ENCODE peak calls at places on chromosomes 12 and 14, in eight cellular contexts. E, T, I, M, R, Q, W and Y are unnamed samples. For H3K36me3, the result is how much of the 10 kb centered on the place peaks cover.

GRCh38 chr12:38144601-38145436 is 171.8 kb upstream of the ALG10B start:
- DNase-seq in E (no peak), T (no peak), I (no peak), M (no peak), R (no peak), Q (no peak), W (no peak), Y (no peak)

GRCh38 chr12:49345048-49345839 is 1.4 kb upstream of the DNAJC22 start:
- DNase-seq in E (no peak), T (no peak), I (no peak), M (no peak), R (no peak), Q (no peak), W (peak), Y (no peak)

GRCh38 chr12:118219772-118220171 is 83.8 kb downstream of the PEBP1 start:
- DNase-seq in E (no peak), T (no peak), I (no peak), M (no peak), R (no peak), Q (no peak), W (no peak), Y (no peak)

GRCh38 chr14:99779751-99780150 is 13.5 kb upstream of the EML1 start:
- DNase-seq in E (peak), T (no peak), I (no peak), M (no peak), R (no peak), Q (no peak), W (no peak), Y (no peak)

GRCh38 chr12:2756756-2757155 is 38.0 kb upstream of the FKBP4 start:
- DNase-seq in E (no peak), T (no peak), I (no peak), M (no peak), R (no peak), Q (no peak), W (no peak), Y (no peak)

GRCh38 chr12:117212563-117213190 is 22.4 kb upstream of the FBXO21 start:
- DNase-seq in E (peak), T (peak), I (peak), M (no peak), R (peak), Q (no peak), W (peak), Y (peak)

GRCh38 chr12:68532204-68532886 is 78.4 kb upstream of the RAP1B start:
- DNase-seq in E (no peak), T (no peak), I (no peak), M (no peak), R (no peak), Q (no peak), W (no peak), Y (no peak)

GRCh38 chr14:75905505-75905904 is 76.3 kb downstream of the TGFB3 start:
- DNase-seq in E (peak), T (no peak), I (peak), M (no peak), R (no peak), Q (no peak), W (peak), Y (no peak)

GRCh38 chr14:64703393-64704144 is 655 bp upstream of the PLEKHG3 start:
- DNase-seq in E (no peak), T (no peak), I (no peak), M (no peak), R (no peak), Q (no peak), W (no peak), Y (no peak)

GRCh38 chr12:94304566-94305061 is 155.1 kb downstream of the CEP83 start:
- DNase-seq in E (peak), T (no peak), I (no peak), M (no peak), R (no peak), Q (no peak), W (no peak), Y (no peak)

GRCh38 chr12:94308612-94309011 is 151.1 kb downstream of the CEP83 start:
- DNase-seq in E (no peak), T (no peak), I (no peak), M (no peak), R (no peak), Q (no peak), W (no peak), Y (no peak)

GRCh38 chr12:94309348-94309747 is 150.3 kb downstream of the CEP83 start:
- DNase-seq in E (no peak), T (no peak), I (no peak), M (peak), R (no peak), Q (no peak), W (no peak), Y (no peak)

GRCh38 chr12:94304012-94304411 is 155.6 kb downstream of the PLXNC1 start:
- DNase-seq in E (no peak), T (no peak), I (no peak), M (no peak), R (no peak), Q (no peak), W (no peak), Y (no peak)

DNA sequence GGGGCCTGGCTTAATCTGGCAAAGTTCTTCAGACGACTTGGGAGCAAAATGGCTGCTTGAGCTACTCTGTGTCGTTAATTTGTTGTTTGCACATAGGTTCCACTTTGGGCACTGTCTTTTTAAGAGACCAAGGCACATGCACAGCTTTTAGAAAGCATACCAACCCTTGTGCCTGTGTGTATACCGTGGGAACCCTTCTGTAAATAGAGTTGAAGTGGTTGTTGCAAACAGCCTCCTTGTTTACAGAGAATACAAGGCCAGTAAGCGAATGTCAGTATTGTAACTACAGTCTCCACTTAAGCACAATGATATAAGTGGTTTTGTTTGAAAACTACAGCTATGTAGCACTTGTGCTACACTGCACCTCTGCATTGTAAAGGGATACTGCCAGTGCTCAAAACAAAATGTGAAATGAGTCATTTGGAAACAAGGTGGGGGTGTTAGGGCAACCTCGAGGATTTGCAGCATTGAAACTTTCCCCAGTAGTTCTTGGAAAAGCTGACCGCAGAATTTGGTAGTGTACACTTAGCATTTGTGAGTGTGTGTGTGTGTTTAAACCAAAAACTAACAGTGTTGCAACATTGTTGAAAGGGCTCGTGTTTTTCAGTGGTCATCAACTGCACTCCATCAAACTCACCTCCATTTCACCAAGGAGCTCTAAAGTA is 154.2 kb downstream of the CEP83 start:
- DNase-seq in E (peak), T (peak), I (no peak), M (peak), R (no peak), Q (no peak), W (no peak), Y (no peak)
- H3K36me3 ChIP-seq in E (under half), T (under half), I (under half), M (under half), R (under half), Q (half or more), W (under half), Y (under half)

DNA sequence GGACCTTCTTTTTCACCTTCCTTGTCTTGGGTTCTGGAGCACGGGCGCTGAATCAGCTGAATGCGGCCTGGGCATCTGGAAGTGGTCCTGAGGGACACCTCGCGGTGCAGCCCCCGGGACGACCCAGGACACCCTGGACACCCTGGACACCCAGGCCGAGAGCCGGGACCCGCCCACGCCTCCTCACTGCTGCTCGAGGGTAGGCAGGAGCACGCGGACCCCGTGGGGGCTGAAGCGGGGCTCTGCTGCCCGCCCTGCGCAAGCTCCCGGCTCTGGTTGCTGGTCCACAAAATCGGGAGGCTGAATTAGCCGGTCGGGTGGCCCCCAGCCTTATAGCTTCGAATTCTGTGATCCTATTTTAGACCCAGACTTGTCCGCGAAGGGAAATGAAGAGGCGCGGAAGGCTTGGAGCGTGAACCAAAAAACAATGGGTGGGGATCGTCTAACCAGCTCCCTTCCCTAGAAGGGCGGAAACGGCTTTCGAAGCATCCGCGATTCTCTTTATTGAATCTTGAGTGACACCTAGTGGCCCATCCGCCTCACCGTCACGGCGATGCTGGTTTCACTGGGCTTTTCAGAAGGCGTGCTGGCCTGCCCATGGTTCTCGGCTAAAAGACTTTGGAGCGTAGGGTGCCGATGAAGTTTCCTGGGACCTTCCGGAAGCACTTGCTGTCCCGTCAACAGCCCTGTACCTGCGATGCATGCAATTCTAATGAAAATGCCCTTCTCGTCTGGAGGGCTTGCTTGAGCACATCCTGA is 46.3 kb upstream of the PLXNC1 start:
- DNase-seq in E (peak), T (peak), I (peak), M (peak), R (peak), Q (peak), W (peak), Y (peak)
- TF ChIP-seq POLR2A in E (no peak), T (no peak), I (no peak), M (no peak), R (no peak), Q (no peak), W (no peak), Y (no peak)

GRCh38 chr14:34502826-34503225 is 36.7 kb downstream of the EAPP start:
- DNase-seq in E (peak), T (no peak), I (no peak), M (no peak), R (no peak), Q (no peak), W (no peak), Y (no peak)

GRCh38 chr14:34501997-34502396 is 37.5 kb downstream of the EAPP start:
- DNase-seq in E (peak), T (no peak), I (no peak), M (no peak), R (no peak), Q (no peak), W (no peak), Y (no peak)

DNA sequence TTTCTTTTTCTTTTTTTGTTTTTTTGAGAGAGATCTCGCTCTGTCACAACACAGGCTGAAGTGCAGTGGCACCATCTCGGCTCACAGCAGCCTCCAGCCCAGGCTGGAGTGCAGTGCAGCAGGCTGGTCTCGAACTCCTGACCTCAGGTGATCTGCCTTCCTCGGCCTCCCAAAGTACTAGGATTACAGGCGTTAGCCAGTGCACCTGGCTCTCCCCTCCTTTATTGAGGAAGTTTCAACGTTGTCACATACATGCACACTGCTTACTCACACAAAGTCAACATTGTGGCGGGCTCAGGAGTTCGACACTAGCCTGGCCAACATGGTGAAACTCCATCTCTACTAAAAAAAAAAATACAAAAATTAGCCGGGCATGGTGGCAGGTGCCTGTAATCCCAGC is 32.0 kb downstream of the EAPP start:
- DNase-seq in E (no peak), T (peak), I (no peak), M (no peak), R (no peak), Q (no peak), W (peak), Y (no peak)
- H3K27ac ChIP-seq in E (no peak), T (no peak), I (no peak), M (no peak), R (no peak), Q (no peak), W (peak), Y (no peak)

GRCh38 chr14:23346693-23347405 is 5.8 kb downstream of the SLC22A17 start:
- DNase-seq in E (no peak), T (no peak), I (no peak), M (no peak), R (no peak), Q (no peak), W (no peak), Y (no peak)

GRCh38 chr14:23348297-23348655 is 4.4 kb downstream of the SLC22A17 start:
- DNase-seq in E (no peak), T (no peak), I (no peak), M (no peak), R (no peak), Q (no peak), W (no peak), Y (no peak)

GRCh38 chr14:23347406-23348296 is 5.0 kb downstream of the SLC22A17 start:
- DNase-seq in E (no peak), T (no peak), I (no peak), M (no peak), R (no peak), Q (no peak), W (no peak), Y (no peak)

GRCh38 chr14:23345987-23346692 is 6.5 kb downstream of the SLC22A17 start:
- DNase-seq in E (no peak), T (peak), I (no peak), M (no peak), R (no peak), Q (no peak), W (no peak), Y (no peak)

GRCh38 chr14:23344481-23344880 is 8.2 kb downstream of the SLC22A17 start:
- DNase-seq in E (no peak), T (no peak), I (no peak), M (no peak), R (no peak), Q (no peak), W (no peak), Y (no peak)
- H3K36me3 ChIP-seq in E (under half), T (under half), I (under half), M (under half), R (under half), Q (under half), W (under half), Y (under half)

GRCh38 chr14:22532345-22533056 is 56.5 kb downstream of the DAD1 start:
- DNase-seq in E (peak), T (no peak), I (no peak), M (no peak), R (no peak), Q (no peak), W (no peak), Y (no peak)
- TF ChIP-seq POLR2A in E (no peak), T (no peak), I (no peak), M (peak), R (no peak), Q (no peak), W (no peak), Y (no peak)

DNA sequence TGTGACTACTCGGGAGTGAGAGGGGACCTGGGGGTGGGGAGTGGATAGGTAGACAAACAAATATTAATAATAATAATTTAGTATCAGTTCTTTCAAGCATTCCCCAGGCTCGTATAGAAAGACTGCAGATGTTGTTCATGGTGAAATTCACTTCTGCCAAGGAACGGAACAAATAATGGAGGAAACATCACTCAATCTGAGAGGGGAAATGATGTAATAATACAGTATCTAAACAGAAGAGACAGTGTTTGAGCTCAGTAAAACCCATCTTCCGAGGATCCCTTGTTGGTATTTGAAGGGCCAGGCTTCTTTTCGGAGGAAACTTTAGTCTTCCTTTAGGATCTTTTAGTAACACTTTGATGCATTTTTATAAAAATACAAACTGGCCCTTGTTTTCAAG is 114.2 kb downstream of the KCNK10 start:
- DNase-seq in E (no peak), T (no peak), I (no peak), M (no peak), R (no peak), Q (no peak), W (no peak), Y (no peak)
- H3K27ac ChIP-seq in E (no peak), T (no peak), I (no peak), M (no peak), R (no peak), Q (no peak), W (no peak), Y (no peak)

DNA sequence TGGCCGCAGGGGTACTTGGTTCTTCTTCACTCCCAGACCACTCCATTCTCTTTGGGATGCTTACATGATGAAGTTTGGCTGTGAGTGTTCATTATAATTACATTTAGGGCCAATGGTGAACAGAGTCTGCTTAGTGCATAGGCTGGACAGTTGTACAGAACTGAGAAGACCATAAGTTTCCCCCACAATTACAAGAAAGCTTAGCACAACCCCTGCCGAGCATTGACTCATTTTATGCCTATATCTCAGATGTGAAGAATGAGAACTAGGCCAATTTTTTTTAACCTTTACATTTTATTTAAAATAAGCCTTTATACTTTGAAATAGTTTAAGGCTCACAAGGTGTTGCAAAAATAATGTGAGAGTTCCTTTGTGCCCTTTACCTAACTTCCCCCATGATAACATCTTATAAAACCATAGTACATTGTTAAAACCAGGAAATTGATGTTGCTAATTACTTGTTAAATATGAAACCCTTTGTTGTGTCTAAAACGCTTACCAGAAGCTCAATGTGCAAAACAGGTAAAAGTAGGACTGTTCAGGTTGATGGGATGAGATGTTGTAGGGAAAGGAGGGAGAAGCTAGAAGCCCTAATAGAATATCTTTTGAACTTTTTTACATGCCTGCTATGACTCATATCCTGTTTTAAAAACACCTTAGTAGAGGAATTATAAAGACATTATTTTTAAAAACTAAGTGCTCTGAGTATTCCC is 47.2 kb downstream of the ALDH1L2 start:
- DNase-seq in E (no peak), T (no peak), I (no peak), M (no peak), R (no peak), Q (no peak), W (no peak), Y (no peak)
- H3K36me3 ChIP-seq in E (under half), T (under half), I (under half), M (under half), R (under half), Q (under half), W (under half), Y (under half)

GRCh38 chr12:45629292-45629691 is 100.2 kb upstream of the ARID2 start:
- DNase-seq in E (no peak), T (no peak), I (no peak), M (no peak), R (no peak), Q (no peak), W (no peak), Y (no peak)
- TF ChIP-seq POLR2A in E (no peak), T (no peak), I (no peak), M (no peak), R (no peak), Q (no peak), W (no peak), Y (no peak)

DNA sequence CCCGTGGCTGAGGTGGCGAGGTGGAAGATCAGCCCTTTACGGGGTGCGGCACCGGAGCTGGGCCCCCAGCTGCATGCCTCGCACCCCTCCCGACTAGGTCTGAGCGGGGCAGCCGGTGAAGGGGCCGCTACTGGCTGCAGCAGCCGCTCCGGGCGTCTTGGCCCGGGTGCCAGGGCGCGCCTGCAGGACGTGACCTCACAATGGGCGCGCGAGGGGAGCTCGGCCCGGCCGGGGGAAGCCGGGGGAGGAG is 397 bp downstream of the BAG5 start:
- DNase-seq in E (no peak), T (no peak), I (peak), M (no peak), R (no peak), Q (no peak), W (peak), Y (no peak)
- H3K27ac ChIP-seq in E (peak), T (peak), I (no peak), M (peak), R (peak), Q (peak), W (peak), Y (peak)

DNA sequence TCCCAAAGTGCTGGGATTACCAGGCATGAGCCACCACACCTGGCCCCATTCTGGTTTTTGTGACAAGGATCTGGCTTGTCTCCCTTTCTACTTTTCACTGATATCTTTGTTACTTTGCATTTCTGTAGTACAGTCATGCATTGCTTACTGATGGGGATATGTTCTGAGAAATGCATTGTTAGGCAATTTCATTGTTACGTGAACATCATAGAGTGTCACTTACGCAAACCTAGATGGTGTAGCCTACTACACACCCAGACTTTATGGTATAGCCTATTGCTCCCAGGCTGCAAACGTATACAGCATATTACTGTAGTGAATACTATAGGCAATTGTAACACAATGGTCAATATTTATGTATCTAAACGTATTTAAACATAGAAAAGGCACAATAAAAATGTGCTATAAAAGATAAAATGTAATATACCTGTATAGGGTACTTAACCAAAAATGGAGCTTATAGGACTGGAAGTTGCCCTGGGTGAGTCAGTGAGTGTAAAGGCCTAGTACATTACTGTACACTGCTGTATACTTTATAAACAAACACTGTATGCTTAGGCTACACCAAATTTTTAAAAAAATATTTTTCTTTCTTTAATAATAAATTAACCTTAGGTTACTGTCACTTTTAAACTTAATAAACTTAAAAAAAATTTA is 16.0 kb downstream of the MRPL42 start:
- DNase-seq in E (peak), T (no peak), I (no peak), M (no peak), R (no peak), Q (no peak), W (no peak), Y (no peak)
- H3K36me3 ChIP-seq in E (under half), T (half or more), I (half or more), M (under half), R (half or more), Q (half or more), W (under half), Y (half or more)